ENCODE peak calls at places on chromosomes 12 and 14, in five cellular contexts. D is breast epithelium, O is A549, U is IMR-90, F is body of pancreas. J is an unnamed sample.

GRCh38 chr14:106556665-106557289 is 1030.4 kb downstream of the TMEM121 start:
- DNase-seq in D (no peak), O (peak), U (no peak), F (peak), J (no peak)

GRCh38 chr14:89571502-89571901 is 154.5 kb upstream of the FOXN3 start:
- DNase-seq in D (no peak), O (no peak), U (no peak), F (no peak), J (no peak)

GRCh38 chr12:90233168-90234100 is 524.8 kb upstream of the ATP2B1 start:
- DNase-seq in D (no peak), O (no peak), U (no peak), F (no peak), J (no peak)

GRCh38 chr14:75711796-75712211 is 50.8 kb downstream of the TTLL5 start:
- DNase-seq in D (peak), O (peak), U (peak), F (peak), J (no peak)

GRCh38 chr14:92154283-92154942 is 32.6 kb downstream of the CPSF2 start:
- DNase-seq in D (no peak), O (no peak), U (peak), F (no peak), J (no peak)

GRCh38 chr12:6370994-6371754 is 4.2 kb downstream of the SCNN1A start:
- DNase-seq in D (no peak), O (peak), U (peak), F (peak), J (no peak)

GRCh38 chr12:57238854-57239554 is 9.5 kb downstream of the SHMT2 start:
- DNase-seq in D (peak), O (peak), U (peak), F (peak), J (peak)

GRCh38 chr12:102394200-102394599 is 86.2 kb downstream of the IGF1 start:
- DNase-seq in D (no peak), O (no peak), U (no peak), F (no peak), J (no peak)

DNA sequence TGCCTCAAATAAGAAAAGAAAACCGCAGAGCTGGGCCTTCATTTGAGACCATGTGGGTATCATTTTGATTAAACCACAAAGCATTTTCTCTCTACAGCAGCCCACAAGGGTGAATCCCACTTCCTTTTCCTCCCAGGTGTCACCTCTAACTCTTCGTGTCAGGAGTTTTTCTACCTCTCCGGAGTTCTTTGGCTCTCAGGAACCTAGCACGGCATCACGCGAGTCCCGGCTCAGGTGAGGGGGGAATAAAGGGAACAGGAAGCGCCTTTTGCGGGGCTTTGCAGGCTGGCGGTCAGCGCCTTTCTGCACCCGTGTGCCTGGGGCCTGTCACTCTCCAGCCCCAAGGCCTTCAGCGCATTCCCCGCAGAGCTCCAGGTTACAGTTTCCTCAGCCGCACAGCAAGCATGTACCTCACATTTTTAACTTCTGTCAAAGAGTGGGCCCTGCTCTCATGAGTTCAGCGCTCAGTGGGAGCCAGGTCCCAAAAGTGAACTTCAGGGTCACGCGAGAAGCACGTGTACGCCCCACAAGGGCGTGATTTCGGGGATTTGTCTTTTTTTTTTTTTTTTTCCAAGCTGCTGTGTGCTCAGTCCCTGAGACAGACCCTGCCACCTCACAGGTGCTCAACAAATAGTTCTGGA is 740 bp upstream of the PRPF40B start:
- DNase-seq in D (no peak), O (no peak), U (peak), F (no peak), J (no peak)
- TF ChIP-seq POLR2A in D (no peak), O (no peak), U (no peak), F (no peak), J (no peak)

DNA sequence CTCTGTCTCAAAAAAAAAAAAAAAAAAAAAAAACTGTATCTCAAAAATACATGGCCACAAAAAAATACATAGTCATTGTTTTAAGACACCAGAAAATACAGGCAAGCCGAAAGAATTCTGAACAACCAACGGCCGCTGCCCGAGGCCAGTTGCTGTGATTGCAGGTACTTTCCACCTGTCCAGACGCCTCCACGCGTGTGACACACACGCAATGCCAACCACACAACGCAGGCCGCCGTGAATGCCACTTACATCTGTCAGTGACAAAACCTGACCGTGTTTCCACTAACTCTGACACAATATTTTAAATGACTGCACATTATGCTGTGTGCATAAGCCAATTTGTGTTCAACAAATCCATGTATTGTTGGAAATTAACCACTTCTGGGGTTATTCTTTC is 22.4 kb upstream of the INF2 start:
- DNase-seq in D (no peak), O (no peak), U (no peak), F (no peak), J (no peak)
- H3K27ac ChIP-seq in D (no peak), O (peak), U (no peak), F (peak), J (no peak)

GRCh38 chr12:65784616-65785015 is 39.7 kb upstream of the HMGA2 start:
- DNase-seq in D (no peak), O (no peak), U (no peak), F (no peak), J (peak)
- TF ChIP-seq POLR2A in D (no peak), O (no peak), U (no peak), F (no peak), J (no peak)

DNA sequence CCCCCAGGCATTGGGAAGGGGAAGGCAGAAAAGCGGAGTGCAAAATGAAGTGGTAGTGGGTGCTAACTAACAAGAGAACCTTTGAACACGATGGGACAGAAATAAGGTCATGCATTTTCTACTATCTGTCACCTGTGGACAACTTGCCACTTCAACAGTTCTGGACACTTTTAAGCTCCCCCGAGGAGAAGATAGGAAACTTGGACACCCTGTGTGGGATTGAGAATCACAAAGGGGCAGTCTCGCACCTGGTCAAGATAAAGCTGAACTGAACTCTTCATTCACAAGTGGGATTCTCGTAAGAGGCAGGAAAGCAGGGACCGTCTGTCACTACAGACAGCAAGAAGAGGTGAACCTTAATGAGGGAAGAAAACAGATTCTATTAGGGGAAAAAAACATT is 51.6 kb downstream of the EIF2S3B start:
- DNase-seq in D (no peak), O (no peak), U (no peak), F (no peak), J (no peak)
- H3K27ac ChIP-seq in D (no peak), O (no peak), U (no peak), F (no peak), J (no peak)

J was measured in esophagus muscularis mucosa.